ENCODE peak calls at places on chromosomes 12 and 14, in four cellular contexts. U, L, F and Q are unnamed samples.
A peak's percentile ranks its signal among the peaks of the same experiment; 100 is the strongest.

GRCh38 chr14:54711812-54712211 is 144.9 kb downstream of the SAMD4A start:
- DNase-seq in U (no peak), L (no peak), F (no peak), Q (no peak)

GRCh38 chr14:56150645-56151345 is 32.6 kb downstream of the PELI2 start:
- DNase-seq in U (no peak), L (no peak), F (no peak), Q (no peak)

GRCh38 chr12:6752181-6752930 is 585 bp downstream of the MLF2 start:
- DNase-seq in U (peak; percentile 62), L (no peak), F (no peak), Q (no peak)

GRCh38 chr12:9064201-9064814 is 51.4 kb downstream of the A2M start:
- DNase-seq in U (peak; percentile 78), L (no peak), F (peak; percentile 78), Q (peak; percentile 65)

GRCh38 chr14:83940253-83940652 is 1589.7 kb upstream of the FLRT2 start:
- DNase-seq in U (no peak), L (no peak), F (no peak), Q (no peak)

GRCh38 chr12:104485651-104486341 is 29.0 kb downstream of the CHST11 start:
- DNase-seq in U (no peak), L (no peak), F (no peak), Q (peak; percentile 32)

GRCh38 chr14:101478096-101478495 is 83.2 kb upstream of the DIO3 start:
- DNase-seq in U (no peak), L (no peak), F (peak; percentile 14), Q (no peak)

GRCh38 chr14:20478915-20479314 is 9.7 kb downstream of the PNP start:
- DNase-seq in U (no peak), L (no peak), F (no peak), Q (no peak)

GRCh38 chr14:39069923-39070322 is 33.1 kb downstream of the SEC23A start:
- DNase-seq in U (no peak), L (no peak), F (no peak), Q (no peak)

GRCh38 chr12:14913381-14913781 is 25.0 kb downstream of the ERP27 start:
- DNase-seq in U (no peak), L (no peak), F (no peak), Q (no peak)